ENCODE peak calls at places on chromosomes 5 and 9, in eight cellular contexts. D is H1, E is endothelial cell of umbilical vein, A is GM23338, F is HCT116, B is GM12878, M is HepG2, Y is K562. G is an unnamed sample.

GRCh38 chr5:61916621-61917620 is 389.1 kb upstream of the KIF2A start:
- DNase-seq in M (no peak), F (no peak), E (no peak), A (no peak), B (no peak), Y (no peak), D (no peak), G (no peak)

GRCh38 chr5:38607930-38608545 is 51.6 kb upstream of the LIFR start:
- DNase-seq in E (peak), D (no peak), A (no peak), M (peak), F (no peak), B (no peak), Y (peak), G (no peak)

GRCh38 chr5:35230043-35230611 is at the start of gene PRLR:
- DNase-seq in M (peak), Y (no peak), F (no peak), B (no peak), E (no peak), D (no peak), A (peak), G (peak)

GRCh38 chr9:132412089-132412488 is 2.1 kb downstream of the CFAP77 start:
- DNase-seq in F (peak), D (no peak), E (peak), B (no peak), Y (peak), M (peak), A (peak), G (no peak)

GRCh38 chr5:85732185-85732584 is 885.6 kb upstream of the COX7C start:
- DNase-seq in Y (no peak), E (no peak), B (no peak), F (no peak), D (no peak), M (no peak), A (no peak), G (no peak)

GRCh38 chr5:77355751-77356150 is 136.4 kb downstream of the WDR41 start:
- DNase-seq in F (no peak), E (no peak), A (no peak), D (no peak), B (no peak), Y (no peak), M (no peak), G (no peak)

GRCh38 chr5:33969572-33970452 is 14.7 kb downstream of the SLC45A2 start:
- DNase-seq in D (no peak), M (peak), A (peak), B (peak), E (peak), F (peak), Y (no peak), G (no peak)

GRCh38 chr9:29241320-29241719 is 1668.0 kb upstream of the C9orf72 start:
- DNase-seq in A (no peak), D (no peak), E (no peak), M (no peak), B (no peak), Y (no peak), F (no peak), G (no peak)

GRCh38 chr5:177553671-177554429 is 513 bp downstream of the FAM193B start:
- DNase-seq in E (peak), Y (peak), D (no peak), M (no peak), F (no peak), A (peak), B (no peak), G (no peak)

GRCh38 chr5:38905516-38905915 is 59.7 kb downstream of the OSMR start:
- DNase-seq in D (no peak), M (no peak), Y (no peak), F (no peak), E (no peak), A (no peak), B (no peak), G (no peak)

GRCh38 chr9:132647355-132647754 is 22.4 kb downstream of the DDX31 start:
- DNase-seq in B (no peak), E (no peak), M (no peak), D (no peak), F (no peak), Y (no peak), A (no peak), G (no peak)

GRCh38 chr5:1793301-1793740 is 6.3 kb downstream of the MRPL36 start:
- DNase-seq in Y (no peak), E (peak), F (no peak), M (no peak), B (no peak), A (no peak), D (no peak), G (no peak)

GRCh38 chr5:166517976-166518375 is 1773.5 kb upstream of the WWC1 start:
- DNase-seq in F (no peak), Y (no peak), E (no peak), B (no peak), A (no peak), M (no peak), D (no peak), G (no peak)

GRCh38 chr5:62460578-62460983 is 48.0 kb downstream of the IPO11 start:
- DNase-seq in F (no peak), A (peak), M (peak), D (no peak), E (peak), B (no peak), Y (peak), G (peak)

GRCh38 chr5:78972654-78973428 is 12.3 kb downstream of the ARSB start:
- DNase-seq in B (no peak), M (no peak), F (no peak), E (peak), D (no peak), Y (no peak), A (no peak), G (no peak)

GRCh38 chr5:23158179-23158578 is 305.0 kb upstream of the CDH12 start:
- DNase-seq in D (no peak), A (no peak), M (no peak), B (no peak), F (no peak), Y (no peak), E (no peak), G (no peak)

GRCh38 chr9:81237565-81238231 is 451.6 kb downstream of the TLE1 start:
- DNase-seq in D (no peak), F (no peak), E (no peak), Y (no peak), A (no peak), B (no peak), M (peak), G (no peak)

GRCh38 chr5:137034764-137035479 is 464.2 kb downstream of the SPOCK1 start:
- DNase-seq in E (no peak), D (no peak), B (no peak), F (no peak), M (no peak), A (no peak), Y (no peak), G (no peak)

GRCh38 chr5:74285876-74286275 is 354.7 kb downstream of the ENC1 start:
- DNase-seq in A (no peak), F (no peak), D (no peak), M (no peak), E (no peak), Y (no peak), B (no peak), G (no peak)

GRCh38 chr5:135629164-135629563 is 50.4 kb upstream of the CXCL14 start:
- DNase-seq in M (no peak), Y (no peak), E (no peak), A (peak), F (no peak), D (no peak), B (no peak), G (no peak)

GRCh38 chr5:34043099-34043876 is at the start of gene C1QTNF3:
- DNase-seq in M (no peak), A (no peak), F (no peak), Y (no peak), D (no peak), B (no peak), E (peak), G (no peak)

GRCh38 chr5:74538206-74538661 is 102.3 kb downstream of the ENC1 start:
- DNase-seq in E (peak), M (peak), B (no peak), D (no peak), Y (no peak), A (no peak), F (no peak), G (no peak)

GRCh38 chr9:70868661-70869652 is 252.5 kb downstream of the TRPM3 start:
- DNase-seq in F (no peak), D (no peak), M (no peak), B (no peak), A (no peak), E (peak), Y (no peak), G (no peak)

GRCh38 chr5:128857061-128857677 is 108.1 kb upstream of the SLC27A6 start:
- DNase-seq in D (no peak), F (no peak), A (no peak), E (no peak), B (no peak), M (no peak), Y (no peak), G (no peak)

GRCh38 chr9:128149951-128150593 is 819 bp downstream of the LCN2 start:
- DNase-seq in B (no peak), Y (peak), D (no peak), F (no peak), M (no peak), A (no peak), E (no peak), G (no peak)

GRCh38 chr9:2725126-2725525 is 7.8 kb downstream of the KCNV2 start:
- DNase-seq in A (no peak), D (no peak), E (no peak), B (no peak), Y (no peak), M (no peak), F (no peak), G (no peak)

GRCh38 chr9:127968717-127969383 is 11.9 kb downstream of the EEIG1 start:
- DNase-seq in Y (no peak), A (no peak), E (no peak), D (no peak), M (no peak), F (peak), B (no peak), G (no peak)

GRCh38 chr5:53431665-53432064 is 48.8 kb upstream of the FST start:
- DNase-seq in D (no peak), F (no peak), A (no peak), Y (no peak), B (no peak), E (no peak), M (no peak), G (no peak)

GRCh38 chr5:136729901-136730355 is 364.6 kb upstream of the TRPC7 start:
- DNase-seq in A (no peak), M (no peak), B (no peak), Y (no peak), D (no peak), F (peak), E (peak), G (no peak)

GRCh38 chr5:982377-983237 is 26.0 kb upstream of the NKD2 start:
- DNase-seq in D (peak), M (no peak), E (no peak), A (peak), F (no peak), Y (peak), B (no peak), G (no peak)

GRCh38 chr5:76849767-76850291 is at the start of gene S100Z:
- DNase-seq in M (no peak), D (no peak), F (no peak), E (no peak), A (no peak), Y (peak), B (no peak), G (no peak)

GRCh38 chr5:135974019-135974600 is 19.3 kb upstream of the LECT2 start:
- DNase-seq in Y (no peak), D (no peak), M (peak), A (no peak), E (no peak), F (no peak), B (no peak), G (no peak)

GRCh38 chr9:1386420-1386819 is 336.3 kb downstream of the DMRT2 start:
- DNase-seq in Y (peak), D (no peak), B (no peak), M (no peak), E (no peak), F (no peak), A (no peak), G (no peak)

GRCh38 chr5:89343666-89344065 is 460.7 kb upstream of the MEF2C start:
- DNase-seq in Y (no peak), B (peak), F (no peak), A (no peak), E (peak), D (no peak), M (no peak), G (no peak)

GRCh38 chr5:143134269-143134668 is 269.2 kb downstream of the NR3C1 start:
- DNase-seq in E (no peak), B (no peak), F (no peak), D (no peak), M (no peak), Y (no peak), A (no peak), G (no peak)

GRCh38 chr5:114561415-114561814 is 199.5 kb downstream of the KCNN2 start:
- DNase-seq in F (no peak), A (no peak), B (no peak), Y (no peak), D (no peak), E (no peak), M (no peak), G (no peak)

DNA sequence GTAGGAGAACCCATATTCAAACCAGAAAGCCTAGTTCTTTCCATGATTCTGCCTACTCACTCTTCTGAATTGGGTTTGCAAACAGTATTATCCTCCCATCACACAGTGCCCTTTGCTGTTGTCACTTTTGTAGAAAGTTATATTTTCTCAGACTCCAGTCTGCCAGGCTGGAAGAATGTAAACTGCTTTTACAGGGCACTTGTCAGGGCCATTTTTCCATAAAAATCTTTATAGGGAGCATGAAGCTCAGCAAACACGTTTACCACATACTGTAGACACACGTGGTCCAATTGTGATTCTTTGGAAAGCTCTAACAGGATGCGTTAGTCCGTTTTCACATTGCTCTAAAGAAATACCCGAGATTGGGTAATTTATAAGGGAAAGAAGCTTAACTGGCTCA is 204.0 kb downstream of the KCNN2 start:
- DNase-seq in Y (no peak), E (no peak), D (no peak), A (no peak), B (no peak), F (no peak), M (no peak), G (no peak)
- TF ChIP-seq POLR2AphosphoS5 in Y (no peak), E (no peak), D (no peak), A (no peak), B (no peak), F (no peak), M (no peak), G (no peak)

GRCh38 chr5:173554038-173554955 is 62.2 kb downstream of the BOD1 start:
- DNase-seq in D (no peak), B (no peak), Y (no peak), A (no peak), E (no peak), F (no peak), M (no peak), G (no peak)

GRCh38 chr5:173554989-173555705 is 61.3 kb downstream of the BOD1 start:
- DNase-seq in A (no peak), B (no peak), F (no peak), M (peak), D (no peak), E (no peak), Y (no peak), G (no peak)

GRCh38 chr5:173562451-173562850 is 54.0 kb downstream of the BOD1 start:
- DNase-seq in E (no peak), D (no peak), Y (no peak), M (no peak), F (no peak), B (no peak), A (no peak), G (no peak)

GRCh38 chr5:173556142-173557028 is 60.1 kb downstream of the BOD1 start:
- DNase-seq in Y (no peak), E (no peak), D (no peak), F (no peak), A (peak), M (no peak), B (no peak), G (no peak)

DNA sequence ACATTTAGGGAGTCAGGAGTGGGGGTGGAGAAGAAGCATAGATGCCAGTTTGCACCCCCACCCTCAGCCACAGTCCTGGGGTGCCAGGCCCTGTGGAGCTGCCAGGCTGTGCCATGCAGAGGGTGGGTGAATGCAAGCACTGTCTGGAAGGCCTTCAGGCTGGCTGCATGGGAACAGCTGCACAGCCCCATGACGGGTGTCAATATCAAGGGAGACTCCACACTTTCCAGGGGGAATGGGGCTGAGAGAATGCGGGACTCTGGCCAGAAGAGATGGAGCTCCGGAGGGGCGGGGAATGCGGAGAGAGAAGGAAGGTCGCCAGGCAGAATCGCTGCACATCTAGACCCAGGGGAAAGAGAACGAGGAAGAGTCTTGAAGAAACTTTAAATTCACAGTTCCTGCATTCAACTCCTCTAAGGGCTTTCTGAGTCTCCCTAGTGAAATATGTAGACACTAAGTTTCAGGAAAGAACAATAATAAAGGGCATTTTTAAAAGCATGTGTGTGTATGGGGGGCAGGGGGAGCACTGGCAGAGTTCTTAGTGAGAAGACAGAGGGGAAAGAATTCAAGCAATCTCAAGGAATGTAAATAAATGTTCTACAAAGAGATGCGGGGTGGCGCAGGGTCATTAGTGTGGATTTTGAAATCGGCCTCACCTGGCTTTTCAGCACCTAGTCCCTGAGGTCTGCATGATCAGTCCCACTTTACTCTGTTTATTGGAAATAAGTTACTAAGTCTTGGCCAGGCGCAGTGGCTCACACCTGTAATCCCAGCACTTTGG is 59.1 kb downstream of the BOD1 start:
- DNase-seq in F (no peak), B (no peak), Y (no peak), A (peak), M (no peak), D (no peak), E (no peak), G (no peak)
- H3K27ac ChIP-seq in F (no peak), B (no peak), Y (no peak), A (no peak), M (no peak), D (no peak), E (no peak), G (no peak)

GRCh38 chr9:137166242-137167112 is 3.4 kb downstream of the LRRC26 start:
- DNase-seq in D (no peak), M (no peak), F (no peak), B (no peak), A (no peak), E (no peak), Y (no peak), G (no peak)
- TF ChIP-seq EZH2 in D (no peak), M (peak), F (no peak), B (no peak), A (no peak), E (no peak), Y (no peak), G (no peak)

DNA sequence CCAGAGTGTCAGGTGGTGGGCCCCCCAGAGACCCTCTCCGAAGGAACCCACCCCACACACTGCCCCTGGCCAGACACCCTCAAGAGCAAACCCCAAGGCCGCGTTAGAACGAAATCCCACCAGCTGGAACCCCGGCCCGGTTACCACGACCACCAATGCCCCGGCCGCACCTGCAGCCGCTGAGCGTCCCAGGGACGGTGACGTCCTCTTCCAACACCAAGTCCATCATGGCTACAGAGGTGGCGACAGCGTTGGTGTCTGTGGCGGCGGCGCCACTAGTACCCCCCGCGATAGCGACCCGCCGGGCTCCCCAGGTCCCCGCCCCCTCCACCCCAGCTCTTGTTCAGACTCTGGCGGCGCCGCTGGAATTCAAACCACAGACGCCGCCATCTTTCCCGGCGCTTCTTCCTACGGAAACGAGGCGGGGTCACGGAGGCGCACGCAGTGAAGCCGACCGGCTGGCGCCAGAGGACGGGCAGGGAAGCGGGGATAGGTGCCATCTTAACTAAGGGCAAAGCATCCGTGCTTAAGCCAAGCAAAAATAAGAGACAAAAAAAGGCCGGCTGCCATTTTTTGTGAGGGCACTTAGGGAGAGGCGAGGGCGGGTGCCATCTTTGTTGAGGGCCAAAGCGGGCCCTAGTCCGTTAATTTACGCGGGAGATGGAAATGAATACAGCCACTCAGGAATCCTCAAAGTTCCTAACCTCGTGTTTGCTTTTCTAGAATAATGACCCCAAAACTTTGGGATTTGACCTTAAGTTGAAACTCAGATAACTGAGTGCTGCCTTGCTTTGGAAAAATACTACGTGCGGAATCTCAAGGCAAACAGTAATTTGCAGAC is at the start of gene CDK5RAP2:
- DNase-seq in M (peak), D (peak), B (peak), F (peak), Y (peak), A (peak), E (peak), G (peak)
- TF ChIP-seq POLR2AphosphoS5 in M (peak), D (peak), B (peak), F (peak), Y (peak), A (peak), E (peak), G (peak)